ENCODE peak calls at places on chromosomes 12 and 14, in nine cellular contexts. One of them, this sample, is unnamed.

GRCh38 chr12:10215451-10215850 is 2.8 kb downstream of the GABARAPL1 start:
- DNase-seq in coronary artery: no peak
- DNase-seq in fibroblast of pulmonary artery: no peak
- DNase-seq in heart left ventricle: no peak
- DNase-seq in A673: no peak
- DNase-seq in WTC11: no peak
- DNase-seq in Calu3: no peak
- DNase-seq in H1: no peak
- DNase-seq in neural crest cell: no peak
- DNase-seq in this sample: no peak

GRCh38 chr14:70186826-70187483 is 1.8 kb downstream of the SLC8A3 start:
- DNase-seq in coronary artery: no peak
- DNase-seq in fibroblast of pulmonary artery: no peak
- DNase-seq in heart left ventricle: no peak
- DNase-seq in A673: peak; percentile 11
- DNase-seq in WTC11: peak; percentile 58
- DNase-seq in Calu3: no peak
- DNase-seq in H1: peak; percentile 62
- DNase-seq in neural crest cell: no peak
- DNase-seq in this sample: no peak

GRCh38 chr14:61811882-61812346 is 49.7 kb downstream of the SNAPC1 start:
- DNase-seq in coronary artery: no peak
- DNase-seq in fibroblast of pulmonary artery: no peak
- DNase-seq in heart left ventricle: no peak
- DNase-seq in A673: no peak
- DNase-seq in WTC11: no peak
- DNase-seq in Calu3: no peak
- DNase-seq in H1: no peak
- DNase-seq in neural crest cell: no peak
- DNase-seq in this sample: no peak

GRCh38 chr14:59130472-59130871 is 58.0 kb upstream of the DAAM1 start:
- DNase-seq in coronary artery: no peak
- DNase-seq in fibroblast of pulmonary artery: no peak
- DNase-seq in heart left ventricle: no peak
- DNase-seq in A673: peak; percentile 7
- DNase-seq in WTC11: no peak
- DNase-seq in Calu3: no peak
- DNase-seq in H1: no peak
- DNase-seq in neural crest cell: no peak
- DNase-seq in this sample: no peak

GRCh38 chr12:47870175-47870781 is 34.5 kb downstream of the VDR start:
- DNase-seq in coronary artery: no peak
- DNase-seq in fibroblast of pulmonary artery: peak; percentile 29
- DNase-seq in heart left ventricle: peak; percentile 54
- DNase-seq in A673: no peak
- DNase-seq in WTC11: peak; percentile 68
- DNase-seq in Calu3: no peak
- DNase-seq in H1: peak; percentile 56
- DNase-seq in neural crest cell: peak; percentile 20
- DNase-seq in this sample: no peak

GRCh38 chr14:85205875-85206274 is 324.1 kb upstream of the FLRT2 start:
- DNase-seq in coronary artery: no peak
- DNase-seq in fibroblast of pulmonary artery: no peak
- DNase-seq in heart left ventricle: no peak
- DNase-seq in A673: no peak
- DNase-seq in WTC11: no peak
- DNase-seq in Calu3: no peak
- DNase-seq in H1: no peak
- DNase-seq in neural crest cell: no peak
- DNase-seq in this sample: no peak

GRCh38 chr12:130655010-130655409 is 61.1 kb downstream of the RIMBP2 start:
- DNase-seq in coronary artery: no peak
- DNase-seq in fibroblast of pulmonary artery: no peak
- DNase-seq in heart left ventricle: no peak
- DNase-seq in A673: no peak
- DNase-seq in WTC11: no peak
- DNase-seq in Calu3: no peak
- DNase-seq in H1: no peak
- DNase-seq in neural crest cell: no peak
- DNase-seq in this sample: no peak

GRCh38 chr14:35353409-35354172 is 51.0 kb downstream of the NFKBIA start:
- DNase-seq in coronary artery: no peak
- DNase-seq in fibroblast of pulmonary artery: no peak
- DNase-seq in heart left ventricle: no peak
- DNase-seq in A673: no peak
- DNase-seq in WTC11: no peak
- DNase-seq in Calu3: no peak
- DNase-seq in H1: no peak
- DNase-seq in neural crest cell: no peak
- DNase-seq in this sample: no peak

GRCh38 chr14:34912182-34912581 is 37.0 kb upstream of the BAZ1A start:
- DNase-seq in coronary artery: no peak
- DNase-seq in fibroblast of pulmonary artery: no peak
- DNase-seq in heart left ventricle: no peak
- DNase-seq in A673: peak; percentile 5
- DNase-seq in WTC11: no peak
- DNase-seq in Calu3: no peak
- DNase-seq in H1: no peak
- DNase-seq in neural crest cell: no peak
- DNase-seq in this sample: no peak

GRCh38 chr12:94875525-94875924 is 128.0 kb downstream of the NDUFA12 start:
- DNase-seq in coronary artery: no peak
- DNase-seq in fibroblast of pulmonary artery: peak; percentile 17
- DNase-seq in heart left ventricle: no peak
- DNase-seq in A673: no peak
- DNase-seq in WTC11: peak; percentile 21
- DNase-seq in Calu3: peak; percentile 55
- DNase-seq in H1: no peak
- DNase-seq in neural crest cell: no peak
- DNase-seq in this sample: no peak

GRCh38 chr12:12810507-12811143 is 2.5 kb upstream of the DDX47 start:
- DNase-seq in coronary artery: no peak
- DNase-seq in fibroblast of pulmonary artery: no peak
- DNase-seq in heart left ventricle: no peak
- DNase-seq in A673: no peak
- DNase-seq in WTC11: no peak
- DNase-seq in Calu3: no peak
- DNase-seq in H1: no peak
- DNase-seq in neural crest cell: no peak
- DNase-seq in this sample: no peak

GRCh38 chr14:104395276-104395675 is 184.3 kb upstream of the C14orf180 start:
- DNase-seq in coronary artery: no peak
- DNase-seq in fibroblast of pulmonary artery: no peak
- DNase-seq in heart left ventricle: no peak
- DNase-seq in A673: no peak
- DNase-seq in WTC11: no peak
- DNase-seq in Calu3: no peak
- DNase-seq in H1: no peak
- DNase-seq in neural crest cell: no peak
- DNase-seq in this sample: no peak

GRCh38 chr12:4214912-4215861 is 58.4 kb upstream of the CCND2 start:
- DNase-seq in coronary artery: peak; percentile 70
- DNase-seq in fibroblast of pulmonary artery: peak; percentile 21
- DNase-seq in heart left ventricle: peak; percentile 65
- DNase-seq in A673: no peak
- DNase-seq in WTC11: no peak
- DNase-seq in Calu3: no peak
- DNase-seq in H1: peak; percentile 40
- DNase-seq in neural crest cell: no peak
- DNase-seq in this sample: no peak

GRCh38 chr14:97458302-97459137 is 661.3 kb downstream of the VRK1 start:
- DNase-seq in coronary artery: no peak
- DNase-seq in fibroblast of pulmonary artery: no peak
- DNase-seq in heart left ventricle: peak; percentile 33
- DNase-seq in A673: peak; percentile 95
- DNase-seq in WTC11: peak; percentile 78
- DNase-seq in Calu3: no peak
- DNase-seq in H1: peak; percentile 67
- DNase-seq in neural crest cell: peak; percentile 32
- DNase-seq in this sample: no peak

DNA sequence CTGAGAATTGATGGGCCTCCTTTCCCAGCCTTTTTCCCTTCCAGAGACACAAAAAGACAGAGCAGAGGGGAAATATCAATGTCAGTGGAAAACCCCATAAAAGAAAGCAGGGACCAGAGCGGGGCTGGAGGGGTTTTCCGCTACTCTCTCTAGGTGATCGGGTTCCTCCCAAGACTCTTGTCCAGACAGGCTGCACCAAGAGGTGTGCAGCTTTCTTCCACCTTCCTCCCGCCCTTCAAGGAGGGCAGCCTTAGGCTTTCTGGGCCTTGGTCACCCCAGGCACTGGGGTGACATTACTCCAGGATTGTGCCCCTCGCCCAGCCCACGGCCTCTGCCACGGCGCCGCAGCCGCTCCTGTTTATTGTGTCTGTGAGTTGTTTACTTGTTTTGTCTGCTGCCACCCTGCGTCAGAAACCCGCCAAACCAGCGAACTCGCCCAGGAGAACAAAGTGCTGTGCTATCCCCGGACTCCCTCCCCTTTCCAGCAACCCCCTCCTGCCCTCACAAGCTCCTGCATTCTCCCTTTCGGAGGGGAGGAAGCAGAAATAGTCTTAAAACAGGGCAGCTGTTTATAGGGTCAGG is 6.7 kb upstream of the HOXC6 start:
- DNase-seq in coronary artery: no peak
- DNase-seq in fibroblast of pulmonary artery: no peak
- DNase-seq in heart left ventricle: no peak
- DNase-seq in A673: no peak
- DNase-seq in WTC11: peak; percentile 79
- DNase-seq in Calu3: peak; percentile 32
- DNase-seq in H1: peak; percentile 75
- DNase-seq in neural crest cell: no peak
- DNase-seq in this sample: no peak
- TF ChIP-seq CTCF in coronary artery: no peak
- TF ChIP-seq CTCF in fibroblast of pulmonary artery: no peak
- TF ChIP-seq CTCF in heart left ventricle: no peak
- TF ChIP-seq CTCF in A673: no peak
- TF ChIP-seq CTCF in WTC11: no peak
- TF ChIP-seq CTCF in Calu3: no peak
- TF ChIP-seq CTCF in H1: peak; percentile 42
- TF ChIP-seq CTCF in neural crest cell: no peak
- TF ChIP-seq CTCF in this sample: peak; percentile 18

GRCh38 chr14:88437659-88438058 is 52.2 kb downstream of the SPATA7 start:
- DNase-seq in coronary artery: no peak
- DNase-seq in fibroblast of pulmonary artery: peak; percentile 3
- DNase-seq in heart left ventricle: no peak
- DNase-seq in A673: no peak
- DNase-seq in WTC11: no peak
- DNase-seq in Calu3: no peak
- DNase-seq in H1: no peak
- DNase-seq in neural crest cell: no peak
- DNase-seq in this sample: no peak
- TF ChIP-seq CTCF in coronary artery: no peak
- TF ChIP-seq CTCF in fibroblast of pulmonary artery: peak; percentile 25
- TF ChIP-seq CTCF in heart left ventricle: peak; percentile 23
- TF ChIP-seq CTCF in A673: peak; percentile 42
- TF ChIP-seq CTCF in WTC11: no peak
- TF ChIP-seq CTCF in Calu3: no peak
- TF ChIP-seq CTCF in H1: peak; percentile 5
- TF ChIP-seq CTCF in neural crest cell: peak; percentile 34
- TF ChIP-seq CTCF in this sample: peak; percentile 54

GRCh38 chr14:102215522-102216250 is 76.0 kb downstream of the WDR20 start:
- DNase-seq in coronary artery: no peak
- DNase-seq in fibroblast of pulmonary artery: no peak
- DNase-seq in heart left ventricle: peak; percentile 59
- DNase-seq in A673: peak; percentile 45
- DNase-seq in WTC11: no peak
- DNase-seq in Calu3: no peak
- DNase-seq in H1: no peak
- DNase-seq in neural crest cell: no peak
- DNase-seq in this sample: peak; percentile 33

GRCh38 chr14:102213470-102213869 is 73.8 kb downstream of the WDR20 start:
- DNase-seq in coronary artery: no peak
- DNase-seq in fibroblast of pulmonary artery: no peak
- DNase-seq in heart left ventricle: peak; percentile 13
- DNase-seq in A673: no peak
- DNase-seq in WTC11: no peak
- DNase-seq in Calu3: no peak
- DNase-seq in H1: no peak
- DNase-seq in neural crest cell: no peak
- DNase-seq in this sample: no peak

GRCh38 chr14:102212845-102213244 is 73.1 kb downstream of the WDR20 start:
- DNase-seq in coronary artery: no peak
- DNase-seq in fibroblast of pulmonary artery: no peak
- DNase-seq in heart left ventricle: peak; percentile 17
- DNase-seq in A673: no peak
- DNase-seq in WTC11: no peak
- DNase-seq in Calu3: no peak
- DNase-seq in H1: no peak
- DNase-seq in neural crest cell: no peak
- DNase-seq in this sample: no peak

GRCh38 chr14:102215071-102215470 is 75.4 kb downstream of the WDR20 start:
- DNase-seq in coronary artery: no peak
- DNase-seq in fibroblast of pulmonary artery: peak; percentile 79
- DNase-seq in heart left ventricle: peak; percentile 55
- DNase-seq in A673: no peak
- DNase-seq in WTC11: no peak
- DNase-seq in Calu3: no peak
- DNase-seq in H1: no peak
- DNase-seq in neural crest cell: peak; percentile 20
- DNase-seq in this sample: peak; percentile 19

DNA sequence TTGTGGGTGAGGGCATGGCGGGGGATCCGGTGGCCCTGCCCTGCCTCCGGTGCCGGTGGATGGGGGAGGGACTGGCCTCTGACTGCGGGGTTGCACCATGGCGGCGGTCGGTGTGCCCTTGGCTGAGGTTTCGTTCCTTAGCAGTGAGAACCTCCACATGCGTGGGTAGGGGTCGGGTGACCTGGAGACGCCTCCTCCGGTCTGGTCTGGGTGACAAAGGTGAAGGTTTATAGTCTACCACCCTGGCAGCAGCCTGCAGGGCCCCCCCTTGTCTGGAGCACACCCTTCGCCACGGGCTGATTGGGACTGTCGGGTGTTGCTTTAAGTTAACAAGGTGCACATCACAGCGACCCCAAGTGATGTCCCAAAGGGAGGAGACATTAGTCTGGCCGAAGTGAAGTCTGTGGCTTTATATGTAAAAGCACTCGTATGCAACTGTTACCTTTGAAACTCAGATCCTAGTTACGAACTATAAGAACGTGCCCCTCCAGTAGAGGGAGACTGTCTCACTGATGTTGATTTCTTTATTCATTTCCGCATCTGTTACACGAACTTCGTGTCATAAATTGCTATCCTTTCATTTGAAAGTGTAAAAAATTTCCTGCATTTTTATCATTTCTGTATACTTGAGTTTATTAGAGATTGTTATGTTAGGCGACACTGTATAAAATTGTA is 74.4 kb downstream of the WDR20 start:
- DNase-seq in coronary artery: no peak
- DNase-seq in fibroblast of pulmonary artery: no peak
- DNase-seq in heart left ventricle: peak; percentile 21
- DNase-seq in A673: no peak
- DNase-seq in WTC11: no peak
- DNase-seq in Calu3: no peak
- DNase-seq in H1: no peak
- DNase-seq in neural crest cell: no peak
- DNase-seq in this sample: no peak
- TF ChIP-seq CTCF in coronary artery: no peak
- TF ChIP-seq CTCF in fibroblast of pulmonary artery: peak; percentile 20
- TF ChIP-seq CTCF in heart left ventricle: no peak
- TF ChIP-seq CTCF in A673: peak; percentile 34
- TF ChIP-seq CTCF in WTC11: no peak
- TF ChIP-seq CTCF in Calu3: no peak
- TF ChIP-seq CTCF in H1: peak; percentile 37
- TF ChIP-seq CTCF in neural crest cell: peak; percentile 50
- TF ChIP-seq CTCF in this sample: peak; percentile 55

GRCh38 chr14:56814468-56815074 is 4.3 kb upstream of the OTX2 start:
- DNase-seq in coronary artery: no peak
- DNase-seq in fibroblast of pulmonary artery: no peak
- DNase-seq in heart left ventricle: no peak
- DNase-seq in A673: peak; percentile 84
- DNase-seq in WTC11: no peak
- DNase-seq in Calu3: no peak
- DNase-seq in H1: peak; percentile 56
- DNase-seq in neural crest cell: no peak
- DNase-seq in this sample: no peak
- TF ChIP-seq CTCF in coronary artery: no peak
- TF ChIP-seq CTCF in fibroblast of pulmonary artery: no peak
- TF ChIP-seq CTCF in heart left ventricle: no peak
- TF ChIP-seq CTCF in A673: no peak
- TF ChIP-seq CTCF in WTC11: no peak
- TF ChIP-seq CTCF in Calu3: no peak
- TF ChIP-seq CTCF in H1: no peak
- TF ChIP-seq CTCF in neural crest cell: no peak
- TF ChIP-seq CTCF in this sample: no peak

This sample was measured in chondrocyte.